ENCODE peak calls at places on chromosomes 12 and 14, in eight cellular contexts. B, V, A, U, W, G, I and J are unnamed samples.

GRCh38 chr14:52422650-52423356 is 108.7 kb downstream of the PTGER2 start:
- DNase-seq in U (no peak), B (no peak), V (no peak), A (no peak), G (no peak), I (no peak), W (peak), J (no peak)

GRCh38 chr14:50860478-50861086 is 11.3 kb upstream of the ABHD12B start:
- DNase-seq in I (peak), G (peak), V (peak), B (peak), W (peak), A (peak), U (peak), J (peak)

GRCh38 chr12:19288161-19288560 is 151.1 kb upstream of the AEBP2 start:
- DNase-seq in V (no peak), G (no peak), W (no peak), B (no peak), U (no peak), I (no peak), A (no peak), J (no peak)

GRCh38 chr14:55454264-55455151 is 14.1 kb upstream of the TBPL2 start:
- DNase-seq in I (peak), B (peak), V (peak), U (peak), W (peak), A (peak), G (peak), J (no peak)

GRCh38 chr12:59763835-59764234 is 168.0 kb downstream of the SLC16A7 start:
- DNase-seq in I (no peak), B (no peak), U (no peak), W (no peak), A (no peak), V (no peak), G (no peak), J (no peak)

GRCh38 chr12:42039146-42039545 is 105.5 kb downstream of the GXYLT1 start:
- DNase-seq in B (peak), A (no peak), I (no peak), U (no peak), V (no peak), G (no peak), W (no peak), J (no peak)

GRCh38 chr12:121637231-121637914 is 11.0 kb downstream of the ORAI1 start:
- DNase-seq in B (no peak), A (no peak), V (peak), U (no peak), I (peak), W (no peak), G (no peak), J (no peak)

GRCh38 chr12:4745249-4745648 is 25.0 kb downstream of the GALNT8 start:
- DNase-seq in V (no peak), B (no peak), A (no peak), U (no peak), I (no peak), G (no peak), W (no peak), J (no peak)

GRCh38 chr14:62064741-62065323 is 302.6 kb downstream of the SNAPC1 start:
- DNase-seq in V (no peak), B (peak), W (no peak), U (no peak), I (no peak), A (no peak), G (no peak), J (no peak)

GRCh38 chr12:131840643-131841416 is 12.6 kb downstream of the MMP17 start:
- DNase-seq in G (no peak), B (no peak), I (peak), A (no peak), U (no peak), V (no peak), W (peak), J (no peak)

GRCh38 chr14:99850705-99851104 is 57.5 kb downstream of the EML1 start:
- DNase-seq in B (no peak), U (no peak), G (no peak), W (no peak), A (no peak), V (no peak), I (no peak), J (no peak)

GRCh38 chr14:66645716-66646115 is 137.8 kb downstream of the GPHN start:
- DNase-seq in G (no peak), A (no peak), V (no peak), I (no peak), B (no peak), U (peak), W (no peak), J (no peak)

GRCh38 chr12:74412607-74413230 is 124.9 kb upstream of the ATXN7L3B start:
- DNase-seq in G (peak), U (peak), A (no peak), I (no peak), V (no peak), B (peak), W (no peak), J (no peak)

GRCh38 chr14:54194501-54194900 is 202.3 kb upstream of the CDKN3 start:
- DNase-seq in U (no peak), B (peak), A (no peak), V (no peak), W (no peak), I (no peak), G (no peak), J (no peak)

DNA sequence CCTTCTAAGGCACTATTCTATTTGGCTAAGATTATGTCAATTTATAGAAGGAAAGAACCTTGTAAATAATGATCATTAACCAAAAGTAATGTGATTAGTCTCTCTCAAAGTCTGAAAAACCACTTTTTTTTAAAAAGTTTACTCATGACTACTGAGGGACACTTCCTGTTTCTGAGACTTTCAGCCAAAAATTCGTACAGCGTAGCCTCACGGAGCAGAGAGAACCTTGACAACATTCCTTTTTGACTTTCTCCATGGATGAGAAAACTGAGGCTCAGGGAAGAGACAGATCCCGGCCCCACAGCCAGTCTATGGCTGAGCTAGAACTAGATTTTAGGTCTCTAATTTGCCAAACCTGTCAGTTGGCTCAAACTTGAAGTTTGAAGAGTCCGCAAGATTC is 68.2 kb downstream of the DAD1 start:
- DNase-seq in W (no peak), V (no peak), I (no peak), G (no peak), U (no peak), A (no peak), B (no peak), J (no peak)
- H3K4me3 ChIP-seq in W (no peak), V (no peak), I (no peak), G (no peak), U (no peak), A (no peak), B (no peak), J (peak)

GRCh38 chr12:88882662-88883061 is 302.4 kb upstream of the KITLG start:
- DNase-seq in A (no peak), W (no peak), V (no peak), G (no peak), I (no peak), B (no peak), U (no peak), J (no peak)

GRCh38 chr12:88889326-88890110 is 309.2 kb upstream of the KITLG start:
- DNase-seq in U (no peak), G (no peak), W (no peak), I (no peak), B (peak), V (no peak), A (no peak), J (no peak)

GRCh38 chr12:88884600-88884999 is 304.3 kb upstream of the KITLG start:
- DNase-seq in G (no peak), W (no peak), I (no peak), A (no peak), U (no peak), B (no peak), V (no peak), J (no peak)
- H3K4me3 ChIP-seq in G (no peak), W (no peak), I (no peak), A (no peak), U (no peak), B (no peak), V (no peak), J (no peak)

DNA sequence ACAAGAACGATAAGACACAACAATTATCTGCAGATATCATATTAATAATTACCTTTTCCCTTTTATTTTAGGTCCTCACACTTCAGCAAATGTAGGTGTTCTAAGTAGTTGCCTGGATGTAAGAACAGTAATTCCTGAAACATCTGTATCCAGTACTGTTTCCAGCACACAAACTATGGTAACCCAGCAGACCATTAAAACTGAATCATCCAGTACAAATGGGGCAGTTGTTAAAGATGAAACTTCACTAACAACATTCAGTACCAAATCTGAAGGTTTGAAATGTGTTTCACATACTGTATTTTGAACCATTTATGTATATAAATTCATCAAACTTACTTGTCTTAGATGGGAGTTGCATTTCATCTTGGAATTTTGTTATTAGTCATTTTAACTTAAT is 31.0 kb downstream of the HCFC2 start:
- DNase-seq in U (no peak), B (no peak), V (no peak), A (no peak), W (no peak), G (no peak), I (no peak), J (no peak)
- H3K4me3 ChIP-seq in U (no peak), B (no peak), V (no peak), A (no peak), W (no peak), G (no peak), I (no peak), J (no peak)

DNA sequence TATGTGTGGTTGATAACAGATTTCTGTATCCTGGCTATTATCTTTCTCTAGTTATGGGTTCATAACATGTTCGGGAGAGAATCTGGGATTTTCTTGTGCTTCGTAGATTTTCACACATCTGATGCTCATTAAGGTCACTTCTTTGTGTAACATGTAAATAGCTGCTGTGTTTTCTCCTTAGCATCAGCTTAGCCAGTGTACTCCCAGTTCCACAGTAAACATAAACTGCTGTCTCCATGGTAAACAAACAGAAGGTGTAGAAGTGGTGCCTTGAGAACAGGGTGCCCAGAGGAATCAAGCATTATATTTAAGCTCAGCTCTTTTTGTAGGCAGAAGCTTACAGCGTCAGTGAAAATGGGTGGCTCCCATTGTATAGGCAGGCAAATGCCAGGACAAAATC is 88.1 kb downstream of the ANO6 start:
- DNase-seq in U (no peak), A (no peak), G (no peak), I (no peak), V (no peak), B (peak), W (no peak), J (no peak)
- H3K4me3 ChIP-seq in U (no peak), A (no peak), G (no peak), I (no peak), V (no peak), B (no peak), W (no peak), J (no peak)

GRCh38 chr12:46269429-46270241 is 792 bp upstream of the SLC38A1 start:
- DNase-seq in B (no peak), I (no peak), W (no peak), G (peak), U (no peak), V (peak), A (peak), J (peak)
- H3K4me3 ChIP-seq in B (peak), I (peak), W (peak), G (peak), U (peak), V (peak), A (peak), J (peak)

GRCh38 chr14:49364752-49365117 is 221.4 kb downstream of the RPS29 start:
- DNase-seq in U (no peak), V (no peak), G (no peak), B (no peak), W (no peak), I (no peak), A (no peak), J (no peak)
- H3K4me3 ChIP-seq in U (no peak), V (no peak), G (no peak), B (no peak), W (no peak), I (no peak), A (no peak), J (no peak)

GRCh38 chr12:12715459-12716150 is 1.6 kb upstream of the CDKN1B start:
- DNase-seq in U (no peak), W (no peak), A (no peak), V (no peak), B (no peak), I (no peak), G (no peak), J (no peak)
- H3K4me3 ChIP-seq in U (peak), W (peak), A (no peak), V (no peak), B (peak), I (peak), G (no peak), J (peak)